ENCODE peak calls at places on chromosome 10, in five cellular contexts. X is endothelial cell, O is LNCaP clone FGC, R is foreskin fibroblast, L is GM10248. H is an unnamed sample.

GRCh38 chr10:46026106-46026505 is 4.3 kb downstream of the NCOA4 start:
- DNase-seq in R (no peak), X (no peak), O (no peak), L (no peak), H (no peak)

GRCh38 chr10:109207361-109207760 is 716.0 kb downstream of the XPNPEP1 start:
- DNase-seq in R (peak; percentile 1), X (no peak), L (no peak), O (no peak), H (no peak)

GRCh38 chr10:108132303-108132702 is 967.8 kb upstream of the SORCS1 start:
- DNase-seq in X (no peak), L (no peak), O (peak; percentile 31), R (no peak), H (no peak)

GRCh38 chr10:26516540-26517101 is 78.5 kb downstream of the APBB1IP start:
- DNase-seq in X (no peak), L (no peak), O (no peak), R (no peak), H (no peak)

GRCh38 chr10:115171392-115171960 is 78.3 kb downstream of the ATRNL1 start:
- DNase-seq in X (no peak), R (no peak), O (no peak), L (no peak), H (no peak)

GRCh38 chr10:66637273-66638036 is 288.4 kb upstream of the LRRTM3 start:
- DNase-seq in X (no peak), O (no peak), L (no peak), R (no peak), H (no peak)

GRCh38 chr10:88409236-88409635 is 173.9 kb downstream of the RNLS start:
- DNase-seq in L (no peak), R (no peak), O (no peak), X (no peak), H (no peak)

GRCh38 chr10:104321716-104322415 is 16.4 kb downstream of the ITPRIP start:
- DNase-seq in X (no peak), L (no peak), O (no peak), R (no peak), H (no peak)

GRCh38 chr10:132460071-132460470 is 63.1 kb downstream of the PWWP2B start:
- DNase-seq in R (no peak), X (no peak), O (no peak), L (no peak), H (no peak)

GRCh38 chr10:115948415-115948814 is 324.6 kb downstream of the GFRA1 start:
- DNase-seq in R (no peak), O (no peak), L (no peak), X (no peak), H (no peak)

DNA sequence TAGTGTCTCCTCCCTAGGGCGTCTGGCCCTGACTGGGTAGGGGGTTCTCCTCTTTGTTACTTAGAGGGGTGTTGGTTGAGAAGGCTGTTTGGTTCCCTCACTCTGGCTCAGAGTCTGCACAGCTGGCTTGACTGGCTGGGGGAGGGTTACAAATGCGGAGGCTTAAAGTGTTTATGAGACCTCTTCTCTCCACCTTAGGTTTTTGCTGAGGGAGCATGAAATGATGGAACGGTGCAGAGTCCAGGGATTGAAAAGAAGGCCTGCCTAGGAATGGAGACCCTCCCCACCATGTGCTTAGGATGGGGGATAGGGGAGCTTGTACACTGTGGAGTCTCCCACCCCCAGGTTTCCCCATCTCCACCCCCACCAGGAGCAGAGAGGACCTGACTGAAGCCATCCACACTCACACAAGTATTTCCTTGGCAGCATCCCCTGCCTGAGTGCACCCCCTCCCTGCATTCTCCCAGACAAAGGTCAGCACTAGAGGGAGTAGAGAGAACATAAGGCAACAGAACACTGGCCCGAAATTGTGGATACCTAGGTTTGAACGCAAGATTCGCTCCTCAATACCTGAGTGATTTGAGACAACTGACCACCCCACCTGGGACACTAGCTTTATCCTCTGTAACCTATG is 1.7 kb upstream of the LDB1 start:
- DNase-seq in X (peak; percentile 59), L (no peak), O (no peak), R (no peak), H (no peak)
- TF ChIP-seq CTCF in X (no peak), L (no peak), O (no peak), R (peak; percentile 33), H (no peak)

GRCh38 chr10:63498665-63499064 is 22.5 kb upstream of the REEP3 start:
- DNase-seq in X (no peak), R (no peak), O (no peak), L (no peak), H (no peak)
- TF ChIP-seq CTCF in X (no peak), R (no peak), O (no peak), L (no peak), H (no peak)

GRCh38 chr10:79981673-79982485 is 33.0 kb upstream of the SFTPD start:
- DNase-seq in O (no peak), L (peak; percentile 12), R (peak; percentile 28), X (peak; percentile 43), H (no peak)
- TF ChIP-seq CTCF in O (no peak), L (no peak), R (no peak), X (no peak), H (no peak)

DNA sequence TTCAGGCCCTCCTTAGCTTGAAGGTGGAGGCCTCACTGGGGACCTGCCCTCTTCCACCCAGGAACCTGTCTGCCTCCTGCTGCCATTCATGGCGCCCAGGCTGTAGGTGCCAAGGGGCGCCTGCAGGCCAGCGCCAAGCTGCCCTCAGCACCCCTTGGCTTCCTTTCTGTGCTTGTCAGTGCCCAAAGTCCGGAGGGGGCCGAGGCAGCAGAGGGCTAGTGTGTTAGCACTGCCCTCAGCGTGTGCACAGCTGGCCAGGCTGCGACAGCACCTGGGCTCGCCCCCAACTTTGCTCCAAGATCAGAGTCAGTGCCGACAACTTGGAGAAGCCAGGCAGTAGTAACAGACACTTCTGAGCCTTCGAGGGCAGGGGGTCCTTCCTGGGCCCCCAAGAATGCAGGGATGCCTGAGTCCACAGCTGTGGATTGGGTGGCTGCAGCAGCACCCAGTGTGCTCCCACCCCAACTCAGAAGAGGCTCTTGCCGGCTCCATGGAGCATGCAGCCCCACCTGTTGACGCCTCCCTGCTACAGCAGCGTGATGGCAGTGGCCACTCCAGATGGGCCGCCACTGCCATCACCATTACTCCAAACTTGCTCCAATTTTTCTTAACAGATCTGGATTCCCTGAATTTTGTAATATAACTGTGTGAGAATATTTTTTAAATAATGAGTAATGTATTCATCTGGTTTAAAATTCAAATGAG is 41.7 kb downstream of the CACUL1 start:
- DNase-seq in R (no peak), O (no peak), L (no peak), X (peak; percentile 27), H (no peak)
- TF ChIP-seq CTCF in R (no peak), O (no peak), L (no peak), X (peak; percentile 18), H (no peak)

GRCh38 chr10:11276475-11276990 is 258.9 kb downstream of the CELF2 start:
- DNase-seq in R (no peak), L (no peak), O (no peak), X (no peak), H (no peak)

GRCh38 chr10:11265486-11265885 is 247.8 kb downstream of the CELF2 start:
- DNase-seq in X (no peak), L (no peak), O (no peak), R (no peak), H (no peak)

GRCh38 chr10:11270135-11270857 is 252.6 kb downstream of the CELF2 start:
- DNase-seq in O (no peak), R (peak; percentile 9), L (peak; percentile 71), X (peak; percentile 92), H (peak; percentile 66)

GRCh38 chr10:11272915-11273389 is 255.3 kb downstream of the CELF2 start:
- DNase-seq in R (no peak), O (no peak), X (no peak), L (peak; percentile 64), H (no peak)

DNA sequence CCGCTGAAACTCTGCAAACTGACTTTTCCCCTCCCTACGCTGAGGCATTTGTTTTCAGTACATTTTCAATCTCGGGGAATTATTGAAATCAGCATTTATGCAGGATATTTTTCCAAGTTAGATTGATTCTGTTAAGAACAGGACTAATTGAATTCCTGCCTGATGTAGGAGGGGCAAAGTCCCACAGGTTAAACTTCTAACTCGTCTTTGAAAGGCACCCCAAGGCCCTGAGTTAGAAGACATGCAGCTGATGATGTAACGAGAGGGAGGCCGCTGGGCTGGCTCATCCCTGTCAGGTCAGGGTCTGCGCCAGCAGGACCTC is 253.1 kb downstream of the CELF2 start:
- DNase-seq in X (no peak), R (no peak), L (no peak), O (no peak), H (no peak)
- TF ChIP-seq CTCF in X (no peak), R (no peak), L (no peak), O (no peak), H (no peak)

GRCh38 chr10:127920319-127921074 is 13.6 kb downstream of the PTPRE start:
- DNase-seq in X (no peak), R (no peak), L (no peak), O (no peak), H (no peak)
- TF ChIP-seq CTCF in X (no peak), R (no peak), L (no peak), O (no peak), H (no peak)

DNA sequence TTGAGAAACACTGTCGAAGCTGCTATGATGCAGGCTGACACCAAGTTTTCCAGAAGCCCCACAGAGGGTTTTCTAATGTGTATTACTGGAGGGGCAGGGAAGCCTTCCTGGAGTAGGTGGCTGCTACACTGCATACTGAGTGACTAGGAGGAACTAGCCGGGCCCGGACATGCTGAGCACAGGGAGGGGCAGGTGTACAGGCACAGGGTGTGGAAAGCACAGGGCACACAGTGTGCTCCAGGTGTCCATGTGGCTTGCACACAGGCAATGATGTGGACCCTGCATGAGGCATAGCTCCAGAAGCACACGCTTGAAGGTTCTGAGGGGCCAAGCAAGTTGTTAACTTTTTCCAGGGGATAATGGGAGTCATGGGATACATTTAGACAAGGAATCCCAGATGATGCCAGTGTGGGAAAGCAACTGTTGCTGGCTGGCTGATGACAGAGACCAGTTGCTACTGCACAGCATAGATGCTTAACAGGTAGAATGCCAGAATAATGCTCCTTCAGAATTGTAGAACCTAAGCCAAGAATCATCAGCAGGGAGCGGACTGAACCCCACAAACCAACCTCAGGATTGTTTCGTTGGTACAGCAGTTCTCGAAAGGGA is 14.6 kb downstream of the DHX32 start:
- DNase-seq in R (no peak), O (no peak), X (no peak), L (no peak), H (no peak)
- TF ChIP-seq CTCF in R (no peak), O (no peak), X (no peak), L (no peak), H (no peak)

DNA sequence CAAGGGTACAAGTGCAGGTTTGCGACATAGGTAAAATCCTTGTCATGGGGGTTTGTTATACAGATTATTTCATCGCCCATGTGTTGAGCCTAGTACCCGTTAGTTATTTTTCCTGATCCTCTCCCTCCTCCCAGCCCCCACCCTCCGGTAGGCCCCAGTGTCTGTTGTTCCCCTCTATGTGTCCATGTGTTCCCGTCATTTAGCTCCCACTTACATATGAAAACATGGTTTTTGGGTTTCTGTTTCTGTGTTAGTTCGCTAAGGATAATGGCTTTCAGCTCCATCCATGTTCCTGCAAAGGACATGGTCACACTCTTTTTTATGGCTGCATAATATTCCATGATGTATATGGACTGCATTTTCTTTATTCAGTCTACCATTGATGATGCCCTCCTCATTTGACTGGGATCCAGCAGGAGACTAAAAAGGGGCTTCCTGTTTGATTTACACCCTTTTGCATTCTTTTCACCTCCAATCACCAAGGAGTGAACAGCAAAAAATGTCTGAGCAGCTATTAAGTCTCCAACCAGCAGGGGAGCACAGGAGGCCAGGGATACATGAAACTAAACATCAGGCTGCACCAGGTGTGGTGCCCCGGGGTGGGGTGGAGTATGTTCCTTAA is 188.2 kb downstream of the SKIDA1 start:
- DNase-seq in O (no peak), L (no peak), R (no peak), X (no peak), H (no peak)
- TF ChIP-seq CTCF in O (no peak), L (no peak), R (no peak), X (peak; percentile 13), H (no peak)

GRCh38 chr10:60650272-60650800 is 127.9 kb upstream of the CDK1 start:
- DNase-seq in R (no peak), O (no peak), L (no peak), X (no peak), H (no peak)
- TF ChIP-seq CTCF in R (no peak), O (no peak), L (no peak), X (no peak), H (no peak)

H was measured in mesothelial cell of epicardium.